ENCODE peak calls at places on chromosomes 12 and 14, in four cellular contexts. X is colonic mucosa, L is astrocyte of the spinal cord, R is fibroblast of pulmonary artery. Y is an unnamed sample.

GRCh38 chr14:89383171-89383845 is 33.7 kb downstream of the FOXN3 start:
- DNase-seq in X (no peak), L (no peak), R (no peak), Y (no peak)

GRCh38 chr12:108468149-108468968 is 46.7 kb upstream of the FICD start:
- DNase-seq in X (peak), L (peak), R (peak), Y (peak)

GRCh38 chr12:76080017-76080728 is 4.3 kb downstream of the NAP1L1 start:
- DNase-seq in L (no peak), X (no peak), R (no peak), Y (peak)

GRCh38 chr14:103094406-103095209 is at the start of gene EXOC3L4:
- DNase-seq in R (no peak), X (peak), L (no peak), Y (no peak)

GRCh38 chr12:100716949-100717732 is 77.4 kb upstream of the ANO4 start:
- DNase-seq in R (peak), X (no peak), L (peak), Y (no peak)

GRCh38 chr14:28294834-28295440 is 471.6 kb upstream of the FOXG1 start:
- DNase-seq in R (peak), X (no peak), L (peak), Y (no peak)

GRCh38 chr12:53972152-53972702 is 699 bp upstream of the HOXC11 start:
- DNase-seq in R (no peak), L (no peak), X (no peak), Y (no peak)

GRCh38 chr12:56129210-56129691 is 1.2 kb downstream of the ESYT1 start:
- DNase-seq in R (peak), X (peak), L (peak), Y (no peak)

GRCh38 chr12:132286912-132287311 is 42.5 kb downstream of the GALNT9 start:
- DNase-seq in L (peak), X (no peak), R (peak), Y (no peak)

GRCh38 chr12:9870311-9870866 is 1.2 kb upstream of the CLEC2B start:
- DNase-seq in L (peak), R (peak), X (no peak), Y (no peak)

DNA sequence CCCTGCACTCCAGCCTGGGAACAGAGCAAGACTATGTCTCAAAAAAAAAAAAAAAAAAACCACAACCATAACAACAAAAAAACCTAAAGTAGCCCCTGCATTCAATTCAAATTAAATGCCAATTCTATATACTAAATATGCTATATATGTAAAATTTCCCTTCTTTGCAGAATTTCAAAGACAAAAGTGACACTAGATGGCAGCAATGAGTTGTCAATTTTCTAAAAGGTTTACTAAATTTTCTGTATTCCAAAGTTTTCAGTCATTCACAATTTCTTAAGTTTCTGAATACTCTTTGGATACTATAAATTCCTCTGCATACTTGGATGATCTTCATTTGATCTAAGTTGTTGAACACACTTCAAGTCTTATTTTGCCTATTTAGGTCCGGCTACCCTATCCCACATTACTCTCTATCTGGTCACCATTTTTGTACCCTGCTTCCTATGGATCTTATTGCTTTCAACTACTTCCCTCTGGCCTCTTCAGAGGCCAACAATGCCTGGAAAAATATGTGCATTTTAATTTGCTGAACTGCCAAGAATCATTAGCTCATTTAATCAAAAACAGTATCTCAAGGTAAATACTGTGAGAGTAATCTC is 27.9 kb downstream of the HNRNPC start:
- DNase-seq in R (peak), X (no peak), L (peak), Y (peak)
- TF ChIP-seq CTCF in R (peak), X (peak), L (peak), Y (peak)

GRCh38 chr14:64693766-64694165 is 10.5 kb upstream of the PLEKHG3 start:
- DNase-seq in L (no peak), R (no peak), X (no peak), Y (no peak)
- TF ChIP-seq CTCF in L (no peak), R (no peak), X (no peak), Y (no peak)

GRCh38 chr14:54312166-54312801 is 84.5 kb upstream of the CDKN3 start:
- DNase-seq in X (no peak), R (peak), L (peak), Y (peak)

GRCh38 chr14:54314365-54315134 is 82.3 kb upstream of the CDKN3 start:
- DNase-seq in L (no peak), X (no peak), R (no peak), Y (no peak)

GRCh38 chr14:54322241-54322640 is 74.6 kb upstream of the CDKN3 start:
- DNase-seq in L (no peak), X (no peak), R (no peak), Y (peak)

GRCh38 chr14:54316652-54317051 is 80.2 kb upstream of the CDKN3 start:
- DNase-seq in L (no peak), X (no peak), R (no peak), Y (no peak)

DNA sequence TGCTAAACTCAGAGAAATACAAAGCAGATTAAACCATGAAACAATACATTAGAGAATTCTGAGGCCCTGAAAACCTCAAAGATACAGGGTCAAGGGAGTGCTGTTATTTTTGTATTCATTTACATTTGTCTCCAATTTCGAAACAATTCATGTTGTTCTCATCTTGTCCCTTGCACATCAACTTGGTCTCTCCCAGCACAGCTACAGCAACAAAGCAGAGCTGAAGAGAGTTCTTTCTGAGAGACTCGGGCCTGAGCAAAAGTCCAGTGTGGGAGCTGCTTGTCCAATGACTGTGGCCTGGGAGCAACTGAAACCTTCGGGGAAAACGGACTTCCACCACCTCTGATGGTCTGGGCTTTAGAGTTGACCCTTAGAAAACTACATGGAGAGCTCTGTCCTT is 79.4 kb upstream of the CDKN3 start:
- DNase-seq in R (no peak), X (no peak), L (no peak), Y (no peak)
- TF ChIP-seq CTCF in R (no peak), X (no peak), L (no peak), Y (no peak)

GRCh38 chr12:123390415-123391093 is 6.6 kb downstream of the KMT5A start:
- DNase-seq in L (peak), R (no peak), X (no peak), Y (peak)
- TF ChIP-seq CTCF in L (no peak), R (no peak), X (no peak), Y (peak)

GRCh38 chr12:110244829-110245228 is 36.2 kb upstream of the ATP2A2 start:
- DNase-seq in R (no peak), L (no peak), X (no peak), Y (no peak)

GRCh38 chr12:110244372-110244771 is 36.7 kb upstream of the ATP2A2 start:
- DNase-seq in X (no peak), L (no peak), R (no peak), Y (no peak)

GRCh38 chr12:110246690-110247339 is 34.2 kb upstream of the ATP2A2 start:
- DNase-seq in L (no peak), R (no peak), X (no peak), Y (no peak)

GRCh38 chr12:110247340-110248095 is 33.5 kb upstream of the ATP2A2 start:
- DNase-seq in X (peak), L (no peak), R (no peak), Y (no peak)

DNA sequence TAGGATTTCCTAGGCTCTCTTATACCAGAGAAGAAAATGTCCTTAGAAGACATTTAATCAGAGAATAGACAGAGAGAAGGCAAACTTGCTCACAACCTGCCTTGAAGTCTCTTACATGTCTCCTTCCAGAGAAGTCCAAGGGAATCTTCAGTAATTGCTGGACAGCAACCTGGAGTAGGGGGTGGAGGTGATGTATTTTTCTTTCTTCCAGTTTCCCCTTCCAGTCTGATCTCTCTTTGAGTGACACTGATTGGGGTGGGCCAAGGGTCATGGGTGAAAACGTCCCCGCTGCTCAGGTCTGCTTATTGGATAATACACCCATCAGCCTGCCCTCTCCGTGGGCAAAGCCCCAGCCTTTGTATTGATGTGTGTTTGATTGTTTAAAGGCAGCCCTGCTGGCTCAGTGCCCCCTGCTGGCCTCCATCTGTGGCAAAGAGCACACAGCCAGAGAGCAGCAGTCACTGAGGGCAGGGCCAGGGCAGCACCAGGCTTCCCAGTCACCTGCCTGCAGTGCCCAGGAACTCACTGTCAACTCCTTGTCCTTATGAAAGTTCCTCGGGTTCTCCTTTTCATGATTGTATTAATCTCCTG is 35.7 kb upstream of the ATP2A2 start:
- DNase-seq in R (no peak), L (no peak), X (peak), Y (no peak)
- TF ChIP-seq CTCF in R (peak), L (peak), X (peak), Y (peak)

GRCh38 chr14:99393059-99393655 is 87.5 kb downstream of the SETD3 start:
- DNase-seq in L (no peak), X (peak), R (peak), Y (no peak)
- TF ChIP-seq CTCF in L (peak), X (peak), R (peak), Y (peak)

DNA sequence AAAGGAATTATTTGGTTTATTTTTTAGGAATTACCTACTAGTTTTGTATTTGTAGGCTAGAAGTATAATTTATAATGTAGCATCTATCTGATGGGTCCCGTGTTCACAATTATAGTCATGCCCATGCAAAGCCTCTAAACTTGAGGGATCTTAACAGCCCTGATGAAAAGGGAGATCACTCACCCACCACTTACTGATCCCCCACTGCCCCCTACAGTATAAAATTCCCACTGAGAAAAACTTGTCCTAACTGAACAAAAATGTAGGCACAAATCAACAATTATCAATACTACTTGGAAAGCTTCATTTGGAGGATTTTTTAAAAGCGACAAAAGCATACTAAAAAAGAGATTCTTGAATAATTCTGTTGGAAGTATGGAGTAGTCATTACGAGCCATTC is 21.0 kb downstream of the WIF1 start:
- DNase-seq in R (no peak), L (no peak), X (no peak), Y (no peak)
- TF ChIP-seq CTCF in R (no peak), L (peak), X (no peak), Y (peak)

Y was measured in HFFc6.